ENCODE peak calls at places on chromosomes 11 and 22, in six cellular contexts. One of them, this sample, is unnamed.

GRCh38 chr22:23688121-23688520 is 2.7 kb upstream of the RGL4 start:
- DNase-seq in fibroblast of pulmonary artery: no peak
- DNase-seq in epithelial cell of esophagus: no peak
- DNase-seq in AG09309: no peak
- DNase-seq in progenitor cell of endocrine pancreas: no peak
- DNase-seq in cardiac fibroblast: no peak
- DNase-seq in this sample: peak; percentile 52

GRCh38 chr11:47325271-47326041 is 27.0 kb downstream of the MYBPC3 start:
- DNase-seq in progenitor cell of endocrine pancreas: no peak
- DNase-seq in fibroblast of pulmonary artery: no peak
- DNase-seq in cardiac fibroblast: no peak
- DNase-seq in epithelial cell of esophagus: no peak
- DNase-seq in AG09309: no peak
- DNase-seq in this sample: no peak

GRCh38 chr11:5690736-5691135 is 1.1 kb downstream of the TRIM22 start:
- DNase-seq in epithelial cell of esophagus: no peak
- DNase-seq in AG09309: no peak
- DNase-seq in cardiac fibroblast: peak; percentile 38
- DNase-seq in progenitor cell of endocrine pancreas: no peak
- DNase-seq in fibroblast of pulmonary artery: peak; percentile 29
- DNase-seq in this sample: no peak

GRCh38 chr11:103842191-103842590 is 194.2 kb upstream of the DDI1 start:
- DNase-seq in progenitor cell of endocrine pancreas: no peak
- DNase-seq in cardiac fibroblast: peak; percentile 76
- DNase-seq in epithelial cell of esophagus: no peak
- DNase-seq in fibroblast of pulmonary artery: peak; percentile 64
- DNase-seq in AG09309: no peak
- DNase-seq in this sample: no peak

GRCh38 chr22:41535244-41535643 is 9.0 kb downstream of the POLR3H start:
- DNase-seq in cardiac fibroblast: peak; percentile 30
- DNase-seq in fibroblast of pulmonary artery: no peak
- DNase-seq in AG09309: no peak
- DNase-seq in progenitor cell of endocrine pancreas: no peak
- DNase-seq in epithelial cell of esophagus: no peak
- DNase-seq in this sample: no peak

GRCh38 chr11:35013514-35014191 is 97.2 kb downstream of the PDHX start:
- DNase-seq in fibroblast of pulmonary artery: peak; percentile 29
- DNase-seq in progenitor cell of endocrine pancreas: no peak
- DNase-seq in cardiac fibroblast: peak; percentile 41
- DNase-seq in epithelial cell of esophagus: no peak
- DNase-seq in AG09309: no peak
- DNase-seq in this sample: no peak

GRCh38 chr11:104091281-104092071 is 55.0 kb downstream of the DDI1 start:
- DNase-seq in fibroblast of pulmonary artery: no peak
- DNase-seq in cardiac fibroblast: no peak
- DNase-seq in epithelial cell of esophagus: no peak
- DNase-seq in AG09309: no peak
- DNase-seq in progenitor cell of endocrine pancreas: no peak
- DNase-seq in this sample: no peak

GRCh38 chr11:18677560-18677959 is 21.0 kb upstream of the TMEM86A start:
- DNase-seq in epithelial cell of esophagus: no peak
- DNase-seq in progenitor cell of endocrine pancreas: no peak
- DNase-seq in fibroblast of pulmonary artery: no peak
- DNase-seq in AG09309: no peak
- DNase-seq in cardiac fibroblast: no peak
- DNase-seq in this sample: no peak

GRCh38 chr22:17712441-17712840 is 61.8 kb downstream of the BID start:
- DNase-seq in cardiac fibroblast: peak; percentile 34
- DNase-seq in progenitor cell of endocrine pancreas: no peak
- DNase-seq in epithelial cell of esophagus: peak; percentile 34
- DNase-seq in AG09309: no peak
- DNase-seq in fibroblast of pulmonary artery: peak; percentile 37
- DNase-seq in this sample: no peak

GRCh38 chr11:110908401-110909106 is 196.3 kb upstream of the ARHGAP20 start:
- DNase-seq in AG09309: peak; percentile 59
- DNase-seq in epithelial cell of esophagus: peak; percentile 71
- DNase-seq in cardiac fibroblast: peak; percentile 64
- DNase-seq in progenitor cell of endocrine pancreas: no peak
- DNase-seq in fibroblast of pulmonary artery: peak; percentile 74
- DNase-seq in this sample: no peak

GRCh38 chr11:46876471-46876870 is 30.4 kb upstream of the CKAP5 start:
- DNase-seq in epithelial cell of esophagus: no peak
- DNase-seq in fibroblast of pulmonary artery: no peak
- DNase-seq in cardiac fibroblast: no peak
- DNase-seq in AG09309: no peak
- DNase-seq in progenitor cell of endocrine pancreas: no peak
- DNase-seq in this sample: no peak

GRCh38 chr22:32204856-32205722 is at the start of gene RFPL2:
- DNase-seq in cardiac fibroblast: peak; percentile 8
- DNase-seq in fibroblast of pulmonary artery: peak; percentile 4
- DNase-seq in AG09309: no peak
- DNase-seq in progenitor cell of endocrine pancreas: peak; percentile 62
- DNase-seq in epithelial cell of esophagus: peak; percentile 32
- DNase-seq in this sample: no peak

GRCh38 chr22:42632096-42632495 is 8.3 kb downstream of the ATP5MGL start:
- DNase-seq in progenitor cell of endocrine pancreas: no peak
- DNase-seq in cardiac fibroblast: no peak
- DNase-seq in AG09309: no peak
- DNase-seq in epithelial cell of esophagus: no peak
- DNase-seq in fibroblast of pulmonary artery: no peak
- DNase-seq in this sample: no peak
- TF ChIP-seq CTCF in progenitor cell of endocrine pancreas: peak; percentile 40
- TF ChIP-seq CTCF in cardiac fibroblast: peak; percentile 48
- TF ChIP-seq CTCF in AG09309: peak; percentile 39
- TF ChIP-seq CTCF in epithelial cell of esophagus: peak; percentile 33
- TF ChIP-seq CTCF in fibroblast of pulmonary artery: peak; percentile 35
- TF ChIP-seq CTCF in this sample: peak; percentile 67

DNA sequence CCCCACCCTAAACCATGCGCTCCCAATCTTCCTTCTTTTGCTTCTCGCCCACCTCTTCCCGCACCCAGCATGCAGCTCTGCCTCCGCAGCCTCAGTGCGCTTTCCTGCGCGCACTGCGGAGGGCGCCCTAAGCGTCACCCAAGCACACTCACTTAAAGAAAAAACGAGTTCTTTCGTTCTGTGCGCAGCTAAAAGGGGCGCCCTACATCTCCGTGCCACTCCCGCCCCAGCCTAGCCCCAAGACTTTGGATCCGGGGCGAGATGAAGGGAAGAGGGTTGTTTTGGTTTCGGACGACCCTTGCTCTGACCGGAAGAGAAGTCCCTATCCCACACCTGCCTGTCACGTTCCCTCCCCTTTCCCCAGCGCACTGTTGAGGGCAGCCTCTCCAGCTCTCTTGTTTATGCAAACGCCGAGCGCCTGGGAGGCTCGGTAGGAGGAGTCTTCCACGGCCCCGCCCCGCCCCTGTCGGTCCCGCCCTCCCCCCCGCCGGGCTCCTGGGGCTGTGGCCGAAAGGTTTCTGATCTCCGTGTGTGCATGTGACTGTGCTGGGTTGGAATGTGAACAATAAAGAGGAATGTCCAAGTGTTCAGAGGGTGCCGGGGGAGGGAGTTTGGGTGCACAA is 5.3 kb downstream of the VSIG2 start:
- DNase-seq in progenitor cell of endocrine pancreas: peak; percentile 66
- DNase-seq in cardiac fibroblast: peak; percentile 74
- DNase-seq in epithelial cell of esophagus: peak; percentile 84
- DNase-seq in fibroblast of pulmonary artery: peak; percentile 57
- DNase-seq in AG09309: no peak
- DNase-seq in this sample: no peak
- TF ChIP-seq CTCF in progenitor cell of endocrine pancreas: peak; percentile 60
- TF ChIP-seq CTCF in cardiac fibroblast: peak; percentile 36
- TF ChIP-seq CTCF in epithelial cell of esophagus: peak; percentile 60
- TF ChIP-seq CTCF in fibroblast of pulmonary artery: peak; percentile 28
- TF ChIP-seq CTCF in AG09309: peak; percentile 67
- TF ChIP-seq CTCF in this sample: peak; percentile 71

DNA sequence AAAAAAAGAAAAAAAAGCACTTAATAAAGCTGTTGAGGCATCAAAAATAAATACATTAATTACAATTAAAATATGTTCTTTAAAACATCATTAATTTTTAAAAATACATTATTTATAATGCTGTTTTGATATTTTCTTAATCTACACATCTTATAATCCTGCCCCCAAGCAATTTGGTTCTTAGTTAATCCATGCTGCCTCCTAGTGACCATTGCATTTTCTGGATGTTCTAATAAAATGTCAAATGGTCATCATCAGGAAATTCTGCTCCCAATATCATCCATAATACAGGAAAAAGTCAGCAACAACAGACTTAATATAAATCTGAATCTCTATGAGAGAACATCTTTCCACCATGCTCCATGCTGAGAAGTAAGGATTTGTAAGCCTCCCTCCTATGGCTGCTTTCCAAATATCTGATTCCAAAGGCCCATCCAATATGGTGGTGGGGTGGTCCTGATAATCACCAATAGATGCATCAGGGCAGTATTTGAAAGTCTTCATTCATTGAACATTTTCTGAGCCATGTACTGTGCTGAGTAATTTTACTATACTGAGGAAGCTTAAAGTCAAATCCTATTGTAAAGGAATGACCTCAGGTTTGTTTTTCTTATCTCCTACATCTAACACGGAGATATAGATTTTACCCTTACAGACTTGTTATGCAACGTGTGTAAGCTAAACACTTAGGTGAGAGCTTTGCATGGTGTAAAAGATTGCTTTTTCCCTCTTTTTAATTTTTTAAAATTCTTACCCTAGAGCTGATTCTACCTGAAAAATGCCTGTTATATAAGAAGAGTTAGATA is 124.7 kb upstream of the BMAL1 start:
- DNase-seq in cardiac fibroblast: peak; percentile 48
- DNase-seq in AG09309: no peak
- DNase-seq in fibroblast of pulmonary artery: peak; percentile 57
- DNase-seq in epithelial cell of esophagus: peak; percentile 64
- DNase-seq in progenitor cell of endocrine pancreas: no peak
- DNase-seq in this sample: no peak
- TF ChIP-seq CTCF in cardiac fibroblast: peak; percentile 48
- TF ChIP-seq CTCF in AG09309: peak; percentile 68
- TF ChIP-seq CTCF in fibroblast of pulmonary artery: peak; percentile 62
- TF ChIP-seq CTCF in epithelial cell of esophagus: peak; percentile 59
- TF ChIP-seq CTCF in progenitor cell of endocrine pancreas: peak; percentile 49
- TF ChIP-seq CTCF in this sample: peak; percentile 83

GRCh38 chr22:50497093-50497492 is 10.4 kb downstream of the LMF2 start:
- DNase-seq in progenitor cell of endocrine pancreas: no peak
- DNase-seq in fibroblast of pulmonary artery: no peak
- DNase-seq in epithelial cell of esophagus: no peak
- DNase-seq in AG09309: no peak
- DNase-seq in cardiac fibroblast: no peak
- DNase-seq in this sample: no peak
- TF ChIP-seq CTCF in progenitor cell of endocrine pancreas: no peak
- TF ChIP-seq CTCF in fibroblast of pulmonary artery: no peak
- TF ChIP-seq CTCF in epithelial cell of esophagus: no peak
- TF ChIP-seq CTCF in AG09309: no peak
- TF ChIP-seq CTCF in cardiac fibroblast: no peak
- TF ChIP-seq CTCF in this sample: no peak

DNA sequence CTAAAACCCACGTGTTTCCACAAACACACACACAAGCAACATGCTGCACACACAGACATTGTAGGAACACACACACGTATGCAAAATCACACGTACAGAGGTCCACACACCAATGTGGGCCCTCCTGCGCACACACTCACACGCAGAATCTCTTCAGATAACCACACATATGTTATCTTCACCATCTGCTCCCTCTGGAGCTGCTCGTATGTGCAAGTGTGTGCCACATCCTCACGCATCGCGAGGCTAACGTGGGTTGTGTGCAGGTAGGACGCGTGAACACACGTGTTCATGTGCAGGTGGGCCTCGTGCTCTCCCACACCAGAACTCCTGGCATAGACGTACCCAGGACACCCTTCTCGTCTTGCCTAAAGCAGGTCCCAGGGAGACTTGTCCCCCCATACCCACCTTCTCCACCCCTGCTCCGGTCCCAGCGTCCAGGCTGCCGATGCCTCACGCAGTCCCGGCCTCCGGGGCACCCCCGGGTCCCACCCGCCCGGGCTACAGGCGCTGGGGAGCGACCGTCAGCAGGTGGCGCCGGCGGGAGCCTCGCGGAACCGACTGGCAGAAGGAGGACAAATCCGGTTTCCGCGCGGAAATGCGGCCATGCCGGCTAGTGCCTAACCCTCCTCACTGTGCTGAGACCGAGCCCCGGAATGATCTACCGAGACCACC is 10.3 kb upstream of the IGSF9B start:
- DNase-seq in fibroblast of pulmonary artery: no peak
- DNase-seq in epithelial cell of esophagus: no peak
- DNase-seq in AG09309: no peak
- DNase-seq in cardiac fibroblast: no peak
- DNase-seq in progenitor cell of endocrine pancreas: no peak
- DNase-seq in this sample: no peak
- TF ChIP-seq CTCF in fibroblast of pulmonary artery: peak; percentile 1
- TF ChIP-seq CTCF in epithelial cell of esophagus: no peak
- TF ChIP-seq CTCF in AG09309: peak; percentile 29
- TF ChIP-seq CTCF in cardiac fibroblast: no peak
- TF ChIP-seq CTCF in progenitor cell of endocrine pancreas: peak; percentile 41
- TF ChIP-seq CTCF in this sample: peak; percentile 70

GRCh38 chr11:133681901-133682300 is 149.6 kb upstream of the OPCML start:
- DNase-seq in AG09309: no peak
- DNase-seq in fibroblast of pulmonary artery: no peak
- DNase-seq in epithelial cell of esophagus: no peak
- DNase-seq in progenitor cell of endocrine pancreas: no peak
- DNase-seq in cardiac fibroblast: no peak
- DNase-seq in this sample: no peak
- TF ChIP-seq CTCF in AG09309: no peak
- TF ChIP-seq CTCF in fibroblast of pulmonary artery: no peak
- TF ChIP-seq CTCF in epithelial cell of esophagus: no peak
- TF ChIP-seq CTCF in progenitor cell of endocrine pancreas: peak; percentile 40
- TF ChIP-seq CTCF in cardiac fibroblast: no peak
- TF ChIP-seq CTCF in this sample: no peak

DNA sequence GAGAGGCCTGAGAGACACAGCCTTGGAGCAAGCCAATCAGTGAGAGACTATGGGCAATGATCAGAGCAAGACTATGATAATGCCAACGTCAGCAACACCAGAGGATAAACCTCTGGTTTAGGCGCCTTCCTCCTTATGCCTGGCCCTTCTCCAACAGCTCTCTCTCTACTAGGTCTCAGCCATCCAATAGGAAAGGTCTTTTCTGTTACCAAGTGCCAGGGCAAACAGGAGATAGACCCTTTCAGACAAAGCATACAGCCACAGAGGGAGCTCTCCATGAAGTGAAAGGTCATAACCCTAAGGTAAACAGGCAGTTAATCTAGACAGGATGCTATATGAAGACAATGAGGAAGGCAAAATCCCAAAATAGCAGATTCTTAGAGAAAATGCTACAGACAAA is 9.5 kb downstream of the STK33 start:
- DNase-seq in AG09309: no peak
- DNase-seq in fibroblast of pulmonary artery: no peak
- DNase-seq in epithelial cell of esophagus: no peak
- DNase-seq in progenitor cell of endocrine pancreas: no peak
- DNase-seq in cardiac fibroblast: no peak
- DNase-seq in this sample: no peak
- TF ChIP-seq CTCF in AG09309: no peak
- TF ChIP-seq CTCF in fibroblast of pulmonary artery: no peak
- TF ChIP-seq CTCF in epithelial cell of esophagus: no peak
- TF ChIP-seq CTCF in progenitor cell of endocrine pancreas: no peak
- TF ChIP-seq CTCF in cardiac fibroblast: no peak
- TF ChIP-seq CTCF in this sample: no peak

GRCh38 chr11:28298209-28298608 is 190.0 kb downstream of the METTL15 start:
- DNase-seq in fibroblast of pulmonary artery: no peak
- DNase-seq in AG09309: no peak
- DNase-seq in progenitor cell of endocrine pancreas: no peak
- DNase-seq in cardiac fibroblast: no peak
- DNase-seq in epithelial cell of esophagus: no peak
- DNase-seq in this sample: no peak
- TF ChIP-seq CTCF in fibroblast of pulmonary artery: no peak
- TF ChIP-seq CTCF in AG09309: no peak
- TF ChIP-seq CTCF in progenitor cell of endocrine pancreas: no peak
- TF ChIP-seq CTCF in cardiac fibroblast: no peak
- TF ChIP-seq CTCF in epithelial cell of esophagus: no peak
- TF ChIP-seq CTCF in this sample: no peak

This sample was measured in chondrocyte.